ENCODE peak calls at places on chromosomes 3 and 15, in nine cellular contexts. M is activated CD4-positive, alpha-beta T cell treated with anti-CD3 and anti-CD28 coated beads for 24 hours; S is IMR-90; I is tibial artery; O is cerebellar cortex; T is omental fat pad; D is NCI-H1105; U is activated CD4-positive, CD25-positive, alpha-beta regulatory T cell; L is GM04503. P is an unnamed sample.

GRCh38 chr3:188584958-188585689 is 431.2 kb downstream of the LPP start:
- DNase-seq in M (no peak), S (peak), I (no peak), O (peak), T (no peak), D (no peak), U (no peak), L (no peak), P (no peak)

GRCh38 chr3:100412897-100413590 is 11.7 kb downstream of the LNP1 start:
- DNase-seq in M (no peak), S (no peak), I (no peak), O (no peak), T (no peak), D (no peak), U (no peak), L (no peak), P (no peak)

GRCh38 chr3:188948658-188949400 is 222.9 kb upstream of the TPRG1 start:
- DNase-seq in M (no peak), S (peak), I (no peak), O (peak), T (no peak), D (no peak), U (no peak), L (no peak), P (peak)

GRCh38 chr3:87997298-87997697 is 61.5 kb downstream of the CGGBP1 start:
- DNase-seq in M (peak), S (no peak), I (no peak), O (no peak), T (no peak), D (no peak), U (no peak), L (no peak), P (no peak)

GRCh38 chr3:66456711-66457173 is 44.1 kb downstream of the LRIG1 start:
- DNase-seq in M (no peak), S (no peak), I (no peak), O (no peak), T (no peak), D (no peak), U (no peak), L (no peak), P (no peak)

GRCh38 chr3:112635674-112636073 is 5.3 kb downstream of the CCDC80 start:
- DNase-seq in M (no peak), S (peak), I (no peak), O (no peak), T (no peak), D (no peak), U (no peak), L (peak), P (peak)

GRCh38 chr15:78740904-78741274 is 70.4 kb downstream of the ADAMTS7 start:
- DNase-seq in M (no peak), S (no peak), I (no peak), O (no peak), T (no peak), D (no peak), U (no peak), L (no peak), P (no peak)

GRCh38 chr3:173983353-173983752 is 585.8 kb downstream of the NLGN1 start:
- DNase-seq in M (no peak), S (peak), I (no peak), O (no peak), T (no peak), D (no peak), U (no peak), L (peak), P (peak)

GRCh38 chr3:98778852-98779379 is 15.8 kb downstream of the ST3GAL6 start:
- DNase-seq in M (no peak), S (peak), I (no peak), O (no peak), T (no peak), D (no peak), U (no peak), L (peak), P (peak)

GRCh38 chr3:42376397-42376798 is 34.0 kb downstream of the LYZL4 start:
- DNase-seq in M (peak), S (peak), I (no peak), O (no peak), T (no peak), D (no peak), U (no peak), L (peak), P (peak)

GRCh38 chr3:189953551-189953950 is 167.1 kb downstream of the P3H2 start:
- DNase-seq in M (no peak), S (peak), I (no peak), O (no peak), T (no peak), D (no peak), U (no peak), L (no peak), P (no peak)

GRCh38 chr15:40357246-40357645 is 773 bp upstream of the DISP2 start:
- DNase-seq in M (no peak), S (no peak), I (peak), O (no peak), T (no peak), D (no peak), U (no peak), L (no peak), P (no peak)

GRCh38 chr15:72758195-72758594 is 25.4 kb downstream of the ADPGK start:
- DNase-seq in M (no peak), S (peak), I (no peak), O (peak), T (no peak), D (no peak), U (no peak), L (peak), P (peak)

GRCh38 chr15:85749261-85750151 is 45.2 kb downstream of the KLHL25 start:
- DNase-seq in M (no peak), S (peak), I (peak), O (peak), T (peak), D (no peak), U (no peak), L (no peak), P (peak)

GRCh38 chr15:38252481-38253311 is at the start of gene SPRED1:
- DNase-seq in M (peak), S (peak), I (peak), O (peak), T (no peak), D (peak), U (no peak), L (no peak), P (peak)

GRCh38 chr3:172520332-172520831 is 2.8 kb downstream of the TNFSF10 start:
- DNase-seq in M (no peak), S (peak), I (no peak), O (no peak), T (no peak), D (no peak), U (no peak), L (peak), P (peak)

GRCh38 chr3:50297896-50298725 is 1.1 kb downstream of the HYAL3 start:
- DNase-seq in M (no peak), S (no peak), I (no peak), O (peak), T (no peak), D (no peak), U (no peak), L (no peak), P (no peak)

GRCh38 chr3:127565711-127566110 is 24.8 kb downstream of the TPRA1 start:
- DNase-seq in M (no peak), S (no peak), I (no peak), O (no peak), T (no peak), D (no peak), U (no peak), L (no peak), P (peak)

GRCh38 chr3:119562307-119562961 is 3.0 kb upstream of the CD80 start:
- DNase-seq in M (no peak), S (no peak), I (no peak), O (no peak), T (no peak), D (no peak), U (peak), L (no peak), P (no peak)

GRCh38 chr3:194404365-194405140 is 5.5 kb upstream of the GP5 start:
- DNase-seq in M (no peak), S (peak), I (no peak), O (peak), T (no peak), D (peak), U (no peak), L (no peak), P (peak)

GRCh38 chr3:172140499-172141391 is 101.4 kb downstream of the FNDC3B start:
- DNase-seq in M (no peak), S (peak), I (no peak), O (peak), T (no peak), D (no peak), U (no peak), L (peak), P (peak)

GRCh38 chr3:129435367-129435766 is 4.4 kb downstream of the MBD4 start:
- DNase-seq in M (no peak), S (no peak), I (no peak), O (no peak), T (no peak), D (no peak), U (no peak), L (no peak), P (no peak)

GRCh38 chr3:168847293-168847883 is 751.7 kb upstream of the GOLIM4 start:
- DNase-seq in M (no peak), S (peak), I (no peak), O (peak), T (no peak), D (peak), U (no peak), L (no peak), P (peak)

GRCh38 chr3:13235079-13235478 is 161.8 kb upstream of the IQSEC1 start:
- DNase-seq in M (no peak), S (no peak), I (no peak), O (no peak), T (no peak), D (no peak), U (no peak), L (no peak), P (no peak)

GRCh38 chr3:128112406-128112968 is 11.1 kb downstream of the RUVBL1 start:
- DNase-seq in M (no peak), S (peak), I (no peak), O (no peak), T (no peak), D (no peak), U (no peak), L (peak), P (peak)

GRCh38 chr15:88638626-88639372 is at the start of gene ISG20:
- DNase-seq in M (peak), S (peak), I (peak), O (peak), T (peak), D (peak), U (peak), L (peak), P (peak)

GRCh38 chr3:167705840-167706239 is 28.9 kb downstream of the PDCD10 start:
- DNase-seq in M (no peak), S (peak), I (no peak), O (no peak), T (no peak), D (no peak), U (no peak), L (no peak), P (no peak)

GRCh38 chr3:178258121-178258520 is 278.1 kb upstream of the KCNMB2 start:
- DNase-seq in M (no peak), S (no peak), I (no peak), O (no peak), T (no peak), D (no peak), U (no peak), L (no peak), P (no peak)

GRCh38 chr3:23540600-23540999 is 265.2 kb upstream of the UBE2E1 start:
- DNase-seq in M (no peak), S (no peak), I (no peak), O (no peak), T (no peak), D (no peak), U (no peak), L (no peak), P (no peak)

GRCh38 chr15:77542491-77543001 is 90.2 kb downstream of the LINGO1 start:
- DNase-seq in M (no peak), S (peak), I (peak), O (no peak), T (no peak), D (no peak), U (no peak), L (no peak), P (peak)

GRCh38 chr3:30693470-30694120 is 87.2 kb downstream of the TGFBR2 start:
- DNase-seq in M (no peak), S (peak), I (no peak), O (peak), T (no peak), D (peak), U (peak), L (no peak), P (peak)

GRCh38 chr3:169668957-169669681 is 5.6 kb upstream of the MECOM start:
- DNase-seq in M (peak), S (peak), I (peak), O (peak), T (no peak), D (peak), U (no peak), L (no peak), P (peak)

GRCh38 chr3:58064923-58065638 is 56.9 kb downstream of the FLNB start:
- DNase-seq in M (no peak), S (no peak), I (no peak), O (no peak), T (no peak), D (no peak), U (no peak), L (no peak), P (no peak)

GRCh38 chr3:101574388-101575156 is 592 bp downstream of the PCNP start:
- DNase-seq in M (peak), S (peak), I (peak), O (peak), T (no peak), D (peak), U (peak), L (peak), P (peak)

GRCh38 chr3:13209334-13209733 is 136.1 kb upstream of the IQSEC1 start:
- DNase-seq in M (no peak), S (no peak), I (no peak), O (no peak), T (no peak), D (no peak), U (no peak), L (no peak), P (no peak)

GRCh38 chr3:33773627-33774026 is 24.8 kb upstream of the PDCD6IP start:
- DNase-seq in M (no peak), S (no peak), I (no peak), O (no peak), T (no peak), D (no peak), U (no peak), L (no peak), P (no peak)

GRCh38 chr3:65342084-65342683 is 654.4 kb upstream of the ADAMTS9 start:
- DNase-seq in M (peak), S (peak), I (no peak), O (peak), T (no peak), D (no peak), U (peak), L (no peak), P (peak)